ENCODE peak calls at places on chromosomes 13 and 19, in seven cellular contexts. One of them, this sample, is unnamed.

GRCh38 chr13:52869050-52869449 is 20.6 kb upstream of the PCDH8 start:
- DNase-seq in tibial artery: no peak
- DNase-seq in A673: no peak
- DNase-seq in CD8-positive, alpha-beta memory T cell: no peak
- DNase-seq in vagina: no peak
- DNase-seq in astrocyte of the spinal cord: no peak
- DNase-seq in GM12864: no peak
- DNase-seq in this sample: no peak

GRCh38 chr13:78603240-78603947 is at the start of gene POU4F1:
- DNase-seq in tibial artery: no peak
- DNase-seq in A673: peak; percentile 94
- DNase-seq in CD8-positive, alpha-beta memory T cell: peak; percentile 67
- DNase-seq in vagina: no peak
- DNase-seq in astrocyte of the spinal cord: no peak
- DNase-seq in GM12864: peak; percentile 40
- DNase-seq in this sample: peak; percentile 96

GRCh38 chr19:49114630-49115363 is 627 bp downstream of the LIN7B start:
- DNase-seq in tibial artery: peak; percentile 65
- DNase-seq in A673: peak; percentile 94
- DNase-seq in CD8-positive, alpha-beta memory T cell: peak; percentile 60
- DNase-seq in vagina: no peak
- DNase-seq in astrocyte of the spinal cord: peak; percentile 57
- DNase-seq in GM12864: no peak
- DNase-seq in this sample: peak; percentile 61

GRCh38 chr19:13788991-13789390 is 6.3 kb upstream of the ZSWIM4 start:
- DNase-seq in tibial artery: peak; percentile 58
- DNase-seq in A673: no peak
- DNase-seq in CD8-positive, alpha-beta memory T cell: peak; percentile 69
- DNase-seq in vagina: no peak
- DNase-seq in astrocyte of the spinal cord: peak; percentile 61
- DNase-seq in GM12864: no peak
- DNase-seq in this sample: no peak

GRCh38 chr13:101755228-101755887 is 302.9 kb downstream of the ITGBL1 start:
- DNase-seq in tibial artery: no peak
- DNase-seq in A673: no peak
- DNase-seq in CD8-positive, alpha-beta memory T cell: no peak
- DNase-seq in vagina: no peak
- DNase-seq in astrocyte of the spinal cord: no peak
- DNase-seq in GM12864: no peak
- DNase-seq in this sample: no peak

GRCh38 chr13:75442736-75443234 is 39.2 kb downstream of the TBC1D4 start:
- DNase-seq in tibial artery: no peak
- DNase-seq in A673: no peak
- DNase-seq in CD8-positive, alpha-beta memory T cell: no peak
- DNase-seq in vagina: no peak
- DNase-seq in astrocyte of the spinal cord: no peak
- DNase-seq in GM12864: no peak
- DNase-seq in this sample: no peak

GRCh38 chr13:114077121-114077937 is 55.1 kb downstream of the RASA3 start:
- DNase-seq in tibial artery: no peak
- DNase-seq in A673: no peak
- DNase-seq in CD8-positive, alpha-beta memory T cell: no peak
- DNase-seq in vagina: no peak
- DNase-seq in astrocyte of the spinal cord: no peak
- DNase-seq in GM12864: no peak
- DNase-seq in this sample: peak; percentile 21

GRCh38 chr19:32935629-32936028 is 36.1 kb downstream of the CEP89 start:
- DNase-seq in tibial artery: no peak
- DNase-seq in A673: no peak
- DNase-seq in CD8-positive, alpha-beta memory T cell: no peak
- DNase-seq in vagina: no peak
- DNase-seq in astrocyte of the spinal cord: no peak
- DNase-seq in GM12864: no peak
- DNase-seq in this sample: no peak

GRCh38 chr13:25971077-25971476 is 80.7 kb downstream of the SHISA2 start:
- DNase-seq in tibial artery: no peak
- DNase-seq in A673: no peak
- DNase-seq in CD8-positive, alpha-beta memory T cell: no peak
- DNase-seq in vagina: no peak
- DNase-seq in astrocyte of the spinal cord: no peak
- DNase-seq in GM12864: no peak
- DNase-seq in this sample: no peak

GRCh38 chr13:26529441-26529840 is 28.0 kb upstream of the WASF3 start:
- DNase-seq in tibial artery: no peak
- DNase-seq in A673: peak; percentile 74
- DNase-seq in CD8-positive, alpha-beta memory T cell: no peak
- DNase-seq in vagina: no peak
- DNase-seq in astrocyte of the spinal cord: peak; percentile 70
- DNase-seq in GM12864: no peak
- DNase-seq in this sample: peak; percentile 67

GRCh38 chr13:26051231-26052135 is at the start of gene SHISA2:
- DNase-seq in tibial artery: no peak
- DNase-seq in A673: peak; percentile 65
- DNase-seq in CD8-positive, alpha-beta memory T cell: no peak
- DNase-seq in vagina: no peak
- DNase-seq in astrocyte of the spinal cord: peak; percentile 78
- DNase-seq in GM12864: no peak
- DNase-seq in this sample: no peak

GRCh38 chr19:18063463-18063862 is 23.3 kb downstream of the IL12RB1 start:
- DNase-seq in tibial artery: no peak
- DNase-seq in A673: no peak
- DNase-seq in CD8-positive, alpha-beta memory T cell: peak; percentile 62
- DNase-seq in vagina: no peak
- DNase-seq in astrocyte of the spinal cord: no peak
- DNase-seq in GM12864: no peak
- DNase-seq in this sample: peak; percentile 19

GRCh38 chr13:43405457-43405856 is 381.3 kb downstream of the ENOX1 start:
- DNase-seq in tibial artery: no peak
- DNase-seq in A673: no peak
- DNase-seq in CD8-positive, alpha-beta memory T cell: no peak
- DNase-seq in vagina: no peak
- DNase-seq in astrocyte of the spinal cord: peak; percentile 78
- DNase-seq in GM12864: no peak
- DNase-seq in this sample: no peak

GRCh38 chr13:80084086-80084676 is 256.7 kb downstream of the SPRY2 start:
- DNase-seq in tibial artery: no peak
- DNase-seq in A673: peak; percentile 86
- DNase-seq in CD8-positive, alpha-beta memory T cell: no peak
- DNase-seq in vagina: no peak
- DNase-seq in astrocyte of the spinal cord: peak; percentile 95
- DNase-seq in GM12864: no peak
- DNase-seq in this sample: no peak

GRCh38 chr13:114123448-114123847 is 9.0 kb downstream of the RASA3 start:
- DNase-seq in tibial artery: no peak
- DNase-seq in A673: no peak
- DNase-seq in CD8-positive, alpha-beta memory T cell: no peak
- DNase-seq in vagina: no peak
- DNase-seq in astrocyte of the spinal cord: no peak
- DNase-seq in GM12864: no peak
- DNase-seq in this sample: no peak

GRCh38 chr19:18878858-18879578 is 16.9 kb downstream of the CERS1 start:
- DNase-seq in tibial artery: no peak
- DNase-seq in A673: no peak
- DNase-seq in CD8-positive, alpha-beta memory T cell: no peak
- DNase-seq in vagina: no peak
- DNase-seq in astrocyte of the spinal cord: no peak
- DNase-seq in GM12864: no peak
- DNase-seq in this sample: no peak

GRCh38 chr13:42038661-42039456 is 9.6 kb upstream of the DGKH start:
- DNase-seq in tibial artery: no peak
- DNase-seq in A673: no peak
- DNase-seq in CD8-positive, alpha-beta memory T cell: no peak
- DNase-seq in vagina: no peak
- DNase-seq in astrocyte of the spinal cord: no peak
- DNase-seq in GM12864: no peak
- DNase-seq in this sample: no peak

GRCh38 chr13:99374994-99375805 is 68.0 kb upstream of the GPR183 start:
- DNase-seq in tibial artery: no peak
- DNase-seq in A673: no peak
- DNase-seq in CD8-positive, alpha-beta memory T cell: peak; percentile 89
- DNase-seq in vagina: peak; percentile 79
- DNase-seq in astrocyte of the spinal cord: no peak
- DNase-seq in GM12864: no peak
- DNase-seq in this sample: no peak

GRCh38 chr19:57816652-57817051 is 1.9 kb upstream of the ZNF552 start:
- DNase-seq in tibial artery: no peak
- DNase-seq in A673: no peak
- DNase-seq in CD8-positive, alpha-beta memory T cell: no peak
- DNase-seq in vagina: no peak
- DNase-seq in astrocyte of the spinal cord: no peak
- DNase-seq in GM12864: no peak
- DNase-seq in this sample: peak; percentile 57

GRCh38 chr19:38204728-38205127 is 19.3 kb downstream of the DPF1 start:
- DNase-seq in tibial artery: no peak
- DNase-seq in A673: no peak
- DNase-seq in CD8-positive, alpha-beta memory T cell: no peak
- DNase-seq in vagina: no peak
- DNase-seq in astrocyte of the spinal cord: no peak
- DNase-seq in GM12864: no peak
- DNase-seq in this sample: no peak

GRCh38 chr13:37657134-37657533 is 58.6 kb upstream of the POSTN start:
- DNase-seq in tibial artery: no peak
- DNase-seq in A673: no peak
- DNase-seq in CD8-positive, alpha-beta memory T cell: no peak
- DNase-seq in vagina: no peak
- DNase-seq in astrocyte of the spinal cord: peak; percentile 83
- DNase-seq in GM12864: no peak
- DNase-seq in this sample: no peak

GRCh38 chr13:112690242-112690943 is 555 bp downstream of the ATP11A start:
- DNase-seq in tibial artery: no peak
- DNase-seq in A673: no peak
- DNase-seq in CD8-positive, alpha-beta memory T cell: no peak
- DNase-seq in vagina: no peak
- DNase-seq in astrocyte of the spinal cord: peak; percentile 26
- DNase-seq in GM12864: no peak
- DNase-seq in this sample: no peak

GRCh38 chr13:103156346-103156998 is 90.3 kb upstream of the SLC10A2 start:
- DNase-seq in tibial artery: no peak
- DNase-seq in A673: no peak
- DNase-seq in CD8-positive, alpha-beta memory T cell: no peak
- DNase-seq in vagina: no peak
- DNase-seq in astrocyte of the spinal cord: no peak
- DNase-seq in GM12864: no peak
- DNase-seq in this sample: no peak

GRCh38 chr19:47650695-47651094 is 41.8 kb downstream of the BICRA start:
- DNase-seq in tibial artery: no peak
- DNase-seq in A673: no peak
- DNase-seq in CD8-positive, alpha-beta memory T cell: no peak
- DNase-seq in vagina: no peak
- DNase-seq in astrocyte of the spinal cord: no peak
- DNase-seq in GM12864: no peak
- DNase-seq in this sample: no peak

GRCh38 chr13:21344662-21345176 is 114.4 kb downstream of the ZDHHC20 start:
- DNase-seq in tibial artery: no peak
- DNase-seq in A673: no peak
- DNase-seq in CD8-positive, alpha-beta memory T cell: peak; percentile 55
- DNase-seq in vagina: no peak
- DNase-seq in astrocyte of the spinal cord: no peak
- DNase-seq in GM12864: no peak
- DNase-seq in this sample: no peak
- H3K4me3 ChIP-seq in tibial artery: no peak overlapping the region
- H3K4me3 ChIP-seq in A673: no peak overlapping the region
- H3K4me3 ChIP-seq in CD8-positive, alpha-beta memory T cell: peak overlapping the region; percentile 34
- H3K4me3 ChIP-seq in vagina: no peak overlapping the region
- H3K4me3 ChIP-seq in astrocyte of the spinal cord: no peak overlapping the region
- H3K4me3 ChIP-seq in GM12864: peak overlapping the region; percentile 29
- H3K4me3 ChIP-seq in this sample: no peak overlapping the region

DNA sequence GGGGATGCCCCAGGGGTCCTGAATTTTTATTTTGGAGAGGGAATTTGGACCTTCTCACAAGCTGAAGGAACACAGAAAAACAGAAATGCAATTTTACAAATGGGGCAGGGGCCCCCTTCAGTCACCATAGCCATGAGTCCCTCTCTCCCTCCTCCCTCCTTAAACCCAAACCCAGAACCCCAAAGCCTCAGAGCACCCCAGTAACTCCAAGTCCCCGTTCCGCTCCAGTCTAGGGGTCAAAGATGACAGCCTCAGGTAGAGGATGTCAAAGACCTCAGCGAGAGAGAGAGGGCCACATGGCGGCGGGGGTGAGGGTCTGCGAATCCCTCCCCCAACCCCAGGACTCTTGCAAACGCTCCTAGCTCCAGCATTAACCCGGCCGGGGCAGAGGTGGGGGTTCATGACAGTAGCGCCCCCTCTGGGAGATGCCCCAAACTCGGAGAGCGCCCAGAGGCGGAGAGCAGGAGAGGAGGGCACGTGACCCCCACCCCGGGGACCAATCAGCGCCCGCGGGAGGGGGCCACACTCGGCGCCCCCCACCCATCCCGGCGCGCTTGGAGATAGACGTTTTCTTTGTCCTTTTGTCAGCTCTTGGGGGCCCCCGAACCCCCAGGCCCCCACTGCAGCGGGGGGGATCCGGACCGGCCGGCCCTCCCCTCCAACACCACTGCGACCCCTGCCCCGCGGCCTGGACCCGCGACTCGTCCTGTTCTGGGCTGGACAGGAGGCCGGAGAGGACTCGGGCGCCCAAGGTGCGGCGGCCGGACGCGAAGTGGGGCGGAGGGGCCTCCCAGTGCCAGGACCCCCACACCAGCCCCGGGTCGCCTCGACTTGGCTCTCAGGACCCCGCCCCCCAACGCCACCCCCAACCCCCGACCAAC is 20.8 kb upstream of the SEMA6B start:
- DNase-seq in tibial artery: no peak
- DNase-seq in A673: no peak
- DNase-seq in CD8-positive, alpha-beta memory T cell: no peak
- DNase-seq in vagina: no peak
- DNase-seq in astrocyte of the spinal cord: no peak
- DNase-seq in GM12864: no peak
- DNase-seq in this sample: no peak
- H3K4me3 ChIP-seq in tibial artery: peak overlapping the region; percentile 18
- H3K4me3 ChIP-seq in A673: peak overlapping the region; percentile 53
- H3K4me3 ChIP-seq in CD8-positive, alpha-beta memory T cell: no peak overlapping the region
- H3K4me3 ChIP-seq in vagina: peak overlapping the region; percentile 45
- H3K4me3 ChIP-seq in astrocyte of the spinal cord: no peak overlapping the region
- H3K4me3 ChIP-seq in GM12864: no peak overlapping the region
- H3K4me3 ChIP-seq in this sample: peak overlapping the region; percentile 7

DNA sequence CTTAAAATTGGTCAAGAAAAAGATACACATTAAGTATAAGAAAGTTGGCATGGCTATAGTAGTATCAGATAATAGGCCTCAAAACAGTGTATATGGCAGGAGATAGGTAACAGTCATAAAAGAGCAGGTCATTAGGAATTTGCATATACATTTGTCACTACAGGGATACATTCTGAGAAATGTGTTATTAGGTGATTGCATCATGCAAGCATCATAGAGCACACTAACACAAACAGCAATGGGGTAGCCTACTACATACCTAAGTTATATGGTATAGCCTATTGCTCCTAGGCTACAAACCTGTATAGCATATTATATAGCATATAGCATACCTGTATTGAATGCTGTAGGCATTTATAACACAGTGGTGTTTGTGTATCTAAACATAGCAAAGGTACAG is 6.2 kb upstream of the ZNF529 start:
- DNase-seq in tibial artery: no peak
- DNase-seq in A673: no peak
- DNase-seq in CD8-positive, alpha-beta memory T cell: no peak
- DNase-seq in vagina: no peak
- DNase-seq in astrocyte of the spinal cord: no peak
- DNase-seq in GM12864: no peak
- DNase-seq in this sample: no peak
- H3K4me3 ChIP-seq in tibial artery: no peak overlapping the region
- H3K4me3 ChIP-seq in A673: no peak overlapping the region
- H3K4me3 ChIP-seq in CD8-positive, alpha-beta memory T cell: peak overlapping the region; percentile 14
- H3K4me3 ChIP-seq in vagina: no peak overlapping the region
- H3K4me3 ChIP-seq in astrocyte of the spinal cord: no peak overlapping the region
- H3K4me3 ChIP-seq in GM12864: no peak overlapping the region
- H3K4me3 ChIP-seq in this sample: no peak overlapping the region

GRCh38 chr13:46615888-46616531 is 63.0 kb downstream of the LRCH1 start:
- DNase-seq in tibial artery: no peak
- DNase-seq in A673: no peak
- DNase-seq in CD8-positive, alpha-beta memory T cell: no peak
- DNase-seq in vagina: no peak
- DNase-seq in astrocyte of the spinal cord: no peak
- DNase-seq in GM12864: no peak
- DNase-seq in this sample: no peak
- H3K4me3 ChIP-seq in tibial artery: peak overlapping the region; percentile 16
- H3K4me3 ChIP-seq in A673: no peak overlapping the region
- H3K4me3 ChIP-seq in CD8-positive, alpha-beta memory T cell: no peak overlapping the region
- H3K4me3 ChIP-seq in vagina: peak overlapping the region; percentile 33
- H3K4me3 ChIP-seq in astrocyte of the spinal cord: no peak overlapping the region
- H3K4me3 ChIP-seq in GM12864: no peak overlapping the region
- H3K4me3 ChIP-seq in this sample: no peak overlapping the region

This sample was measured in Caco-2.